ENCODE peak calls at places on chromosomes 2 and 18, in nine cellular contexts. R is lung; P is GM13976; Z is NCI-H2171 treated with DMSO at 0.1 percent for 48 hours; N is neural crest cell; F is AML-193; I is adrenal gland; U is naive thymus-derived CD8-positive, alpha-beta T cell; H is activated CD4-positive, alpha-beta T cell treated with anti-CD3 and anti-CD28 coated beads, Interleukin-2, amount 10 ng/mL, durations not matched to agents 7 days and 5 days. X is an unnamed sample.

GRCh38 chr18:27860701-27861107 is 316.2 kb downstream of the CDH2 start:
- DNase-seq in N (no peak), U (no peak), R (no peak), F (no peak), P (no peak), I (no peak), Z (peak), H (no peak), X (no peak)

GRCh38 chr2:9333591-9334171 is 89.6 kb downstream of the ITGB1BP1 start:
- DNase-seq in Z (no peak), N (no peak), H (no peak), U (no peak), R (peak), P (peak), I (peak), F (peak), X (no peak)

GRCh38 chr18:68699043-68699442 is 15.9 kb downstream of the TMX3 start:
- DNase-seq in H (no peak), I (no peak), R (no peak), U (no peak), P (no peak), N (no peak), F (no peak), Z (no peak), X (no peak)

GRCh38 chr2:196046123-196046917 is 22.3 kb downstream of the DNAH7 start:
- DNase-seq in U (no peak), N (no peak), Z (peak), I (no peak), H (no peak), P (no peak), F (no peak), R (no peak), X (no peak)

GRCh38 chr2:55163258-55163657 is 68.8 kb downstream of the CLHC1 start:
- DNase-seq in H (no peak), P (no peak), N (no peak), U (no peak), Z (no peak), I (no peak), R (no peak), F (no peak), X (no peak)

GRCh38 chr2:164917296-164917903 is 37.9 kb downstream of the SLC38A11 start:
- DNase-seq in I (peak), R (peak), F (no peak), U (no peak), H (no peak), Z (peak), N (no peak), P (no peak), X (peak)

GRCh38 chr2:3771576-3771975 is 68.2 kb downstream of the DCDC2C start:
- DNase-seq in I (no peak), U (no peak), Z (no peak), F (no peak), H (no peak), R (no peak), P (no peak), N (no peak), X (no peak)

GRCh38 chr18:11502368-11502767 is 107.0 kb upstream of the SLC35G4 start:
- DNase-seq in F (no peak), Z (no peak), P (no peak), R (no peak), N (no peak), I (no peak), H (no peak), U (no peak), X (no peak)

GRCh38 chr2:6523476-6523875 is 342.2 kb downstream of the CMPK2 start:
- DNase-seq in R (no peak), F (no peak), U (no peak), H (no peak), N (no peak), P (no peak), Z (no peak), I (no peak), X (no peak)

GRCh38 chr18:29840101-29840500 is 1202.4 kb downstream of the DSC3 start:
- DNase-seq in R (no peak), H (no peak), I (no peak), P (no peak), Z (no peak), F (no peak), N (no peak), U (no peak), X (no peak)

GRCh38 chr2:30768708-30769580 is 38.3 kb downstream of the CAPN13 start:
- DNase-seq in H (no peak), Z (no peak), I (no peak), R (peak), P (no peak), N (no peak), F (no peak), U (no peak), X (peak)

GRCh38 chr18:54254265-54254758 is 15.0 kb upstream of the POLI start:
- DNase-seq in I (no peak), Z (peak), F (no peak), R (no peak), N (no peak), U (no peak), H (no peak), P (no peak), X (no peak)

GRCh38 chr2:40228296-40228695 is 223.6 kb downstream of the SLC8A1 start:
- DNase-seq in R (no peak), H (no peak), F (no peak), Z (no peak), U (no peak), I (no peak), N (no peak), P (no peak), X (no peak)

GRCh38 chr2:84085562-84085961 is 373.5 kb downstream of the SUCLG1 start:
- DNase-seq in H (no peak), U (no peak), N (no peak), P (no peak), F (no peak), Z (no peak), I (no peak), R (no peak), X (no peak)

GRCh38 chr2:176101216-176101845 is 1.7 kb downstream of the HOXD12 start:
- DNase-seq in R (no peak), N (no peak), H (no peak), P (no peak), Z (no peak), F (no peak), U (no peak), I (no peak), X (peak)

GRCh38 chr2:230443540-230443939 is 27.5 kb downstream of the SP100 start:
- DNase-seq in U (no peak), R (no peak), P (no peak), I (no peak), H (no peak), Z (no peak), F (no peak), N (no peak), X (no peak)

GRCh38 chr2:174812037-174812436 is 47.8 kb upstream of the CHRNA1 start:
- DNase-seq in Z (no peak), H (no peak), P (no peak), F (no peak), R (no peak), U (no peak), I (no peak), N (no peak), X (no peak)

GRCh38 chr18:58593930-58594329 is 35.0 kb downstream of the ALPK2 start:
- DNase-seq in I (no peak), F (no peak), H (no peak), P (no peak), N (no peak), R (no peak), Z (no peak), U (no peak), X (no peak)

GRCh38 chr2:201949036-201950012 is 84.3 kb upstream of the FZD7 start:
- DNase-seq in H (no peak), P (no peak), F (no peak), U (no peak), Z (no peak), N (no peak), R (no peak), I (no peak), X (no peak)

GRCh38 chr2:95063401-95063958 is 38.0 kb downstream of the MAL start:
- DNase-seq in F (no peak), H (no peak), R (no peak), U (no peak), N (no peak), I (no peak), P (peak), Z (no peak), X (no peak)

GRCh38 chr2:234983011-234983726 is 31.4 kb downstream of the SH3BP4 start:
- DNase-seq in R (no peak), P (no peak), Z (peak), H (no peak), U (no peak), I (no peak), N (no peak), F (no peak), X (no peak)

GRCh38 chr2:207330912-207331311 is 165.2 kb upstream of the KLF7 start:
- DNase-seq in I (peak), F (no peak), H (peak), Z (peak), R (peak), U (no peak), P (no peak), N (no peak), X (no peak)

GRCh38 chr18:63142502-63143045 is 177.0 kb downstream of the BCL2 start:
- DNase-seq in P (no peak), I (no peak), H (no peak), R (no peak), Z (no peak), U (no peak), F (no peak), N (no peak), X (no peak)

GRCh38 chr18:36809590-36810381 is 19.0 kb downstream of the TPGS2 start:
- DNase-seq in N (peak), I (peak), H (peak), R (peak), P (peak), Z (peak), F (peak), U (peak), X (no peak)

GRCh38 chr2:42098571-42099430 is 51.0 kb downstream of the PKDCC start:
- DNase-seq in P (no peak), I (no peak), N (no peak), H (no peak), U (no peak), Z (no peak), F (peak), R (no peak), X (no peak)

X was measured in suprapubic skin.